ENCODE peak calls at places on chromosome 4, in five cellular contexts. F is stimulated activated CD4-positive, alpha-beta T cell treated with anti-CD3 and anti-CD28 coated beads, Interleukin-15, amount 100 ng/mL, for 24 hours; W is activated T-cell treated with anti-CD3 and anti-CD28 coated beads, Interleukin-2, amount 50 U/mL, for 4 hours; P is prostate gland; V is keratinocyte. K is an unnamed sample.

GRCh38 chr4:186900232-186900900 is 176.7 kb upstream of the FAT1 start:
- DNase-seq in F (no peak), W (no peak), P (no peak), V (no peak), K (no peak)

GRCh38 chr4:172480471-172480870 is 667.3 kb downstream of the GALNTL6 start:
- DNase-seq in F (no peak), W (no peak), P (no peak), V (no peak), K (no peak)

GRCh38 chr4:70236125-70236524 is 6.3 kb upstream of the CSN3 start:
- DNase-seq in F (no peak), W (no peak), P (no peak), V (no peak), K (no peak)

GRCh38 chr4:112817933-112818921 is 181.3 kb downstream of the LARP7 start:
- DNase-seq in F (peak), W (no peak), P (no peak), V (no peak), K (peak)

GRCh38 chr4:75011131-75011795 is 78.3 kb downstream of the PARM1 start:
- DNase-seq in F (no peak), W (no peak), P (no peak), V (no peak), K (no peak)

GRCh38 chr4:66558651-66559050 is 888.4 kb upstream of the EPHA5 start:
- DNase-seq in F (no peak), W (no peak), P (no peak), V (no peak), K (no peak)

GRCh38 chr4:114272226-114272625 is 292.8 kb upstream of the ARSJ start:
- DNase-seq in F (no peak), W (no peak), P (no peak), V (peak), K (no peak)

GRCh38 chr4:169773889-169774288 is 16.1 kb upstream of the HPF1 start:
- DNase-seq in F (no peak), W (no peak), P (no peak), V (no peak), K (no peak)

GRCh38 chr4:7124643-7125442 is 57.0 kb upstream of the GRPEL1 start:
- DNase-seq in F (no peak), W (no peak), P (peak), V (no peak), K (peak)

K was measured in testis.